ENCODE peak calls at places on chromosomes 2 and 18, in ten cellular contexts. X, G, E, F, Z, U, B, S, V and O are unnamed samples. For H3K4me1, the result is how much of the 10 kb centered on the place peaks cover.

GRCh38 chr2:96083064-96083889 is 33.1 kb downstream of the ADRA2B start:
- DNase-seq in U (no peak), E (no peak), X (no peak), F (no peak), Z (no peak), S (no peak), B (no peak), V (peak), G (no peak), O (peak)

GRCh38 chr2:40653829-40654228 is 201.9 kb upstream of the SLC8A1 start:
- DNase-seq in S (no peak), F (no peak), E (no peak), B (no peak), U (no peak), V (no peak), G (no peak), Z (peak), X (no peak), O (no peak)

GRCh38 chr2:26727641-26728561 is 35.4 kb downstream of the KCNK3 start:
- DNase-seq in S (no peak), F (no peak), B (peak), X (no peak), G (no peak), U (no peak), V (no peak), Z (no peak), E (no peak), O (no peak)

GRCh38 chr18:55779461-55779710 is 191.4 kb upstream of the TCF4 start:
- DNase-seq in B (no peak), F (no peak), V (peak), X (no peak), Z (no peak), U (no peak), S (no peak), G (no peak), E (no peak), O (no peak)

GRCh38 chr2:195805283-195805976 is 148.4 kb downstream of the SLC39A10 start:
- DNase-seq in B (no peak), F (no peak), U (no peak), V (no peak), S (no peak), Z (no peak), E (no peak), X (no peak), G (no peak), O (no peak)

GRCh38 chr2:25983735-25984134 is 1.4 kb upstream of the KIF3C start:
- DNase-seq in X (no peak), E (no peak), F (no peak), B (no peak), S (no peak), V (no peak), U (no peak), G (no peak), Z (no peak), O (no peak)

GRCh38 chr2:129375587-129375986 is 603.9 kb upstream of the RAB6C start:
- DNase-seq in U (no peak), V (no peak), S (no peak), B (no peak), Z (no peak), G (no peak), E (no peak), X (no peak), F (no peak), O (no peak)

GRCh38 chr2:179467927-179468326 is 203.3 kb upstream of the SESTD1 start:
- DNase-seq in V (no peak), G (no peak), F (no peak), E (no peak), S (no peak), Z (no peak), X (no peak), B (no peak), U (no peak), O (no peak)

GRCh38 chr2:97849881-97850540 is 136.6 kb downstream of the ZAP70 start:
- DNase-seq in E (no peak), G (no peak), V (no peak), S (no peak), U (no peak), F (no peak), Z (peak), X (no peak), B (no peak), O (no peak)

GRCh38 chr2:85889648-85890281 is 975 bp upstream of the ST3GAL5 start:
- DNase-seq in S (no peak), V (no peak), G (peak), E (no peak), F (no peak), X (no peak), B (peak), Z (no peak), U (no peak), O (no peak)

GRCh38 chr2:55992465-55992864 is 68.9 kb upstream of the EFEMP1 start:
- DNase-seq in V (peak), X (no peak), Z (peak), S (no peak), E (no peak), G (peak), U (no peak), B (no peak), F (no peak), O (peak)

GRCh38 chr2:56184500-56184996 is 758 bp downstream of the CCDC85A start:
- DNase-seq in X (peak), F (no peak), S (no peak), U (peak), V (peak), B (peak), E (no peak), Z (no peak), G (peak), O (no peak)

GRCh38 chr2:38507712-38508111 is 95.0 kb downstream of the HNRNPLL start:
- DNase-seq in S (no peak), E (no peak), B (no peak), U (no peak), X (no peak), V (no peak), G (no peak), F (no peak), Z (no peak), O (no peak)

GRCh38 chr18:54150226-54150625 is 74.2 kb downstream of the MBD2 start:
- DNase-seq in G (no peak), E (no peak), V (no peak), F (no peak), B (no peak), Z (no peak), S (no peak), X (no peak), U (no peak), O (no peak)

GRCh38 chr2:149611100-149611820 is 23.7 kb upstream of the MMADHC start:
- DNase-seq in U (no peak), B (no peak), S (no peak), F (no peak), V (no peak), E (no peak), X (no peak), Z (no peak), G (peak), O (no peak)

GRCh38 chr2:5555636-5556035 is 136.5 kb upstream of the SOX11 start:
- DNase-seq in V (no peak), X (no peak), F (no peak), E (no peak), U (no peak), G (no peak), B (no peak), Z (no peak), S (no peak), O (no peak)

GRCh38 chr2:235543126-235543750 is 49.4 kb downstream of the AGAP1 start:
- DNase-seq in S (no peak), B (no peak), U (no peak), E (no peak), X (no peak), F (no peak), G (no peak), Z (peak), V (no peak), O (no peak)

GRCh38 chr2:11669454-11670291 is at the start of gene NTSR2:
- DNase-seq in F (peak), Z (peak), U (peak), B (peak), X (no peak), S (no peak), G (peak), E (no peak), V (peak), O (peak)

GRCh38 chr2:105104208-105104731 is 66.4 kb downstream of the MRPS9 start:
- DNase-seq in B (no peak), E (no peak), V (no peak), Z (peak), F (no peak), U (no peak), X (no peak), S (no peak), G (no peak), O (no peak)

GRCh38 chr2:101188683-101189405 is 37.7 kb upstream of the TBC1D8 start:
- DNase-seq in F (no peak), E (peak), S (no peak), X (no peak), U (no peak), G (peak), B (no peak), Z (peak), V (no peak), O (peak)

GRCh38 chr2:241151934-241152660 is 1.8 kb downstream of the PPP1R7 start:
- DNase-seq in B (no peak), F (no peak), E (no peak), Z (peak), V (no peak), X (no peak), U (no peak), G (no peak), S (no peak), O (no peak)

GRCh38 chr2:25365241-25365640 is 23.5 kb upstream of the DNMT3A start:
- DNase-seq in F (no peak), V (no peak), S (no peak), G (no peak), X (no peak), Z (no peak), B (no peak), U (no peak), E (no peak), O (no peak)

GRCh38 chr2:19505199-19506136 is 147.0 kb upstream of the OSR1 start:
- DNase-seq in S (no peak), U (no peak), X (no peak), B (no peak), F (no peak), V (no peak), E (no peak), Z (no peak), G (no peak), O (no peak)

GRCh38 chr2:11355194-11356053 is 11.0 kb upstream of the ROCK2 start:
- DNase-seq in V (no peak), F (no peak), Z (no peak), B (no peak), S (no peak), X (no peak), E (no peak), G (no peak), U (no peak), O (no peak)

GRCh38 chr2:151267537-151267936 is 5.9 kb upstream of the RBM43 start:
- DNase-seq in F (no peak), S (no peak), Z (no peak), B (no peak), E (no peak), X (no peak), U (no peak), V (no peak), G (no peak), O (no peak)

DNA sequence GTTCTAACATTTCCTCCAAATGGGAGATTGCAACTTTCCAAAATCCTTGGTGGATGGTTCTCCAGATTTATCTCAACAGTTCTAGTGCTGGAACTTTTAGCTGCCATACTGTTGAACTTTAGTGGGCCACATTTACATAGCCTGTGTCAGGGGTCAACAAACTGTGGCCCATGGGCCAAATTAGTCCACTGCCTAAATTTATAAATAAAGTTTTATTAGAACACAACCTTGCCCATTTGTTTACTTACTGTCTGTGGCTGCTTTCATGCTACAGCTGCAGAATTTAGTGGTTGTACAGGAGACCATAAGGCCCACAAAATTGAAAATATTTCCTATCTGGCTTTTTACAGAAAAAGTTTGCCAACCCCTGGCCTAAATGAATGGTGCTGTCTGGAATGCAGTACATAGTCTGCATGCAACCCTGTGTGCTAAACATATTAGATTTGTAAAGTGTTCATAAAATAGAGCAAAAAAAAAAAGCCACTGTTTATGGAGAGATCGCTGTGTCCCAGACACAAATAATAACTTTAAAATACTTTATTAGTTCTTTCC is 30.3 kb downstream of the MGAT5 start:
- DNase-seq in E (no peak), G (no peak), B (no peak), V (no peak), S (no peak), U (no peak), X (no peak), Z (peak), F (no peak), O (no peak)
- H3K4me1 ChIP-seq in E (under half), G (under half), B (under half), V (half or more), S (under half), U (under half), X (under half), Z (under half), F (under half), O (under half)

GRCh38 chr2:155363349-155363888 is 664.9 kb downstream of the KCNJ3 start:
- DNase-seq in B (no peak), G (no peak), V (no peak), S (no peak), Z (no peak), U (no peak), F (no peak), E (no peak), X (no peak), O (no peak)
- TF ChIP-seq POLR2A in B (no peak), G (no peak), V (no peak), S (no peak), Z (no peak), U (no peak), F (no peak), E (no peak), X (no peak), O (no peak)

DNA sequence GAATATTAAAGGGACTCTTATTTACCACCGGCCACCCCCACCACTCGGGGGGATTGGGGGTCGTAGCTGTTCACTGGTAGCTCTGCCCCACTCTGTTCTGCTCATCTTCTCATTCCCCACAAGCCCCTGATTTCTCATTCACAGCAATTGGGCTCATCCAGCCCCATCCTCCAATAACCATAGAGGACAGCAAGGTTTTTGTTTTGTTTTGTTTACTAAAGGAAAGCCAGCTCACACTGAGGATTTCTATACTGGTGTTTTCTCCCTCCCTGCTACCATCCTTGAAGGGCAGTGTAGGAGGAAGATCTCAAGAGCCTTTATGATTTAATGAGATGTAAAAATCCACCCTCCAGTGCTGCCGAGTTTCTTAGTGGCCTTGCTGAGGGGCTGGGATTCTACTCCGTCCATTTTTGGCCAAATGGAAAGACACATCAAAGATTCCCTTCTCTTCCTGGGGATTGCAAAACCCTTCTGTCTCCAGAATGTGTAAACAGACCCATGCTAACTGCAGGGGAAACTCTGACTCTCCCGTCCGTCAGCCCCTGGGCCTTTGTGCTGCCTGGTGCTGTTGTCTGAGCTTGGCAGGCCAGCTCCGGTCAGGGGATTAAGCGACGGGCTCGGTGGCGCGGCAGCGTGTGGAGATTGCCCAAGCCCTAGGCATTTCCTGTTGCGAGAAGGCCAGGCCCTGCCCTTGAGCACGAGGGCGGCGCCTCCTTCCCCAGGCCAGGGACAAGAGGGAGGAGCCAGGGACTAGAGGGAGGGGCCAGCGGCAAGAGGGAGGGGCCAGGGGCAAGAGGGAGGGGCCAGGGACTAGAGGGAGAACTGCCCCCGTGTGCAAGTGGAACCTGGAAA is 165.0 kb downstream of the ANTXR1 start:
- DNase-seq in B (peak), U (no peak), E (peak), X (no peak), Z (peak), S (peak), V (peak), F (peak), G (peak), O (peak)
- H3K4me3 ChIP-seq in B (no peak), U (no peak), E (peak), X (no peak), Z (no peak), S (no peak), V (no peak), F (peak), G (no peak), O (no peak)

GRCh38 chr2:106284691-106285202 is 90.6 kb upstream of the UXS1 start:
- DNase-seq in F (no peak), X (no peak), Z (no peak), V (no peak), B (no peak), S (no peak), G (no peak), U (no peak), E (no peak), O (no peak)
- H3K4me1 ChIP-seq in F (under half), X (under half), Z (under half), V (under half), B (under half), S (under half), G (under half), U (under half), E (under half), O (under half)

DNA sequence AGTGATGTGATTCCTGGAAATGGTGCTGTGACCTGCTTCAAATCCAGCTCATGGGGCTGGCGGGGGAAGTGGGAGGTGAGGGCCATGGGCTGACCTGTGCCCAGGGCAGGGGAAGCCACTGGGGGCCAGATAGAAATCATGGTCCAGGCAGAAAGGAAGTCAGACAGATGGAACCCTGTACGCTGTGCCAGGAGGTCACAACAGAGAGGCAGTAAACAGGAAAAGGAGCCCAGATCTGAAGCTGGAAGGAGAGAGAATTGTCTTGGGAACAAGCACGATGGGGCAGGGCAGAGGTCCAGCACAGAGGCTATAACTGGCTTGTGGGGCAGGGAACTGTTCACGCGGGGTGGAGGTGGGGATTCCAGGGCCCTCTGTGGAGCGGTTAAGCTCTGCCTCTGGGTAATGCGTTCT is 76.0 kb downstream of the RNF144A start:
- DNase-seq in X (no peak), V (peak), S (no peak), E (no peak), F (no peak), Z (no peak), G (no peak), B (no peak), U (no peak), O (no peak)
- TF ChIP-seq POLR2A in X (no peak), V (no peak), S (no peak), E (no peak), F (no peak), Z (no peak), G (no peak), B (no peak), U (no peak), O (no peak)